ENCODE peak calls at places on chromosomes 7 and 10, in eight cellular contexts. C is IMR-90, K is endothelial cell of umbilical vein, L is neural progenitor cell, I is astrocyte, D is MM.1S, T is Karpas-422, X is trophoblast cell. N is an unnamed sample.

GRCh38 chr10:101241840-101242707 is 12.8 kb upstream of the LBX1 start:
- DNase-seq in I (no peak), X (no peak), C (peak; percentile 47), T (no peak), D (no peak), L (no peak), K (no peak), N (no peak)

GRCh38 chr10:62136931-62137330 is 131.7 kb downstream of the RTKN2 start:
- DNase-seq in L (no peak), T (no peak), K (no peak), X (no peak), D (no peak), C (peak; percentile 90), I (peak; percentile 61), N (no peak)

GRCh38 chr10:51724038-51724437 is 24.6 kb upstream of the CSTF2T start:
- DNase-seq in K (no peak), L (no peak), T (no peak), D (no peak), X (no peak), C (no peak), I (no peak), N (no peak)

GRCh38 chr10:103781329-103782061 is 73.9 kb downstream of the SH3PXD2A start:
- DNase-seq in K (peak; percentile 22), D (peak; percentile 80), T (peak; percentile 53), C (peak; percentile 99), I (peak; percentile 99), X (peak; percentile 95), L (peak; percentile 33), N (peak; percentile 97)

GRCh38 chr7:128763541-128763940 is 12.1 kb downstream of the OPN1SW start:
- DNase-seq in L (no peak), I (no peak), K (no peak), T (no peak), X (peak; percentile 49), C (no peak), D (no peak), N (no peak)

GRCh38 chr7:68050627-68051026 is 1054.0 kb downstream of the TYW1 start:
- DNase-seq in I (no peak), T (no peak), K (no peak), L (no peak), C (no peak), D (no peak), X (no peak), N (no peak)

GRCh38 chr7:45721949-45722598 is 147.9 kb downstream of the ADCY1 start:
- DNase-seq in I (no peak), K (no peak), T (no peak), X (no peak), C (no peak), L (no peak), D (no peak), N (no peak)

GRCh38 chr7:25947669-25948516 is 204.1 kb upstream of the NFE2L3 start:
- DNase-seq in L (no peak), T (no peak), C (no peak), X (no peak), I (no peak), K (no peak), D (peak; percentile 78), N (no peak)

GRCh38 chr7:112791465-112792168 is 1.4 kb upstream of the TMEM168 start:
- DNase-seq in D (no peak), C (no peak), L (no peak), K (no peak), X (no peak), T (no peak), I (no peak), N (no peak)

GRCh38 chr10:16521311-16522016 is at the start of gene C1QL3:
- DNase-seq in I (peak; percentile 10), T (no peak), K (no peak), D (no peak), X (no peak), L (peak; percentile 71), C (peak; percentile 21), N (no peak)

GRCh38 chr10:16518822-16519221 is 2.9 kb downstream of the C1QL3 start:
- DNase-seq in T (no peak), K (no peak), D (no peak), I (no peak), L (no peak), X (no peak), C (no peak), N (no peak)

GRCh38 chr10:16519908-16520861 is 1.5 kb downstream of the C1QL3 start:
- DNase-seq in I (no peak), X (no peak), C (no peak), K (no peak), L (peak; percentile 35), T (no peak), D (no peak), N (no peak)

GRCh38 chr10:16519250-16519907 is 2.3 kb downstream of the C1QL3 start:
- DNase-seq in X (no peak), D (no peak), C (no peak), K (no peak), L (peak; percentile 30), I (no peak), T (no peak), N (no peak)

GRCh38 chr10:16520900-16521299 is 779 bp downstream of the C1QL3 start:
- DNase-seq in X (no peak), L (peak; percentile 67), C (peak; percentile 12), T (peak; percentile 56), K (no peak), I (no peak), D (no peak), N (no peak)
- H3K4me3 ChIP-seq in X (peak overlapping the region; percentile 43), L (peak overlapping the region; percentile 82), C (peak overlapping the region; percentile 31), T (peak overlapping the region; percentile 44), K (no peak overlapping the region), I (peak overlapping the region; percentile 36), D (no peak overlapping the region), N (peak overlapping the region; percentile 55)

DNA sequence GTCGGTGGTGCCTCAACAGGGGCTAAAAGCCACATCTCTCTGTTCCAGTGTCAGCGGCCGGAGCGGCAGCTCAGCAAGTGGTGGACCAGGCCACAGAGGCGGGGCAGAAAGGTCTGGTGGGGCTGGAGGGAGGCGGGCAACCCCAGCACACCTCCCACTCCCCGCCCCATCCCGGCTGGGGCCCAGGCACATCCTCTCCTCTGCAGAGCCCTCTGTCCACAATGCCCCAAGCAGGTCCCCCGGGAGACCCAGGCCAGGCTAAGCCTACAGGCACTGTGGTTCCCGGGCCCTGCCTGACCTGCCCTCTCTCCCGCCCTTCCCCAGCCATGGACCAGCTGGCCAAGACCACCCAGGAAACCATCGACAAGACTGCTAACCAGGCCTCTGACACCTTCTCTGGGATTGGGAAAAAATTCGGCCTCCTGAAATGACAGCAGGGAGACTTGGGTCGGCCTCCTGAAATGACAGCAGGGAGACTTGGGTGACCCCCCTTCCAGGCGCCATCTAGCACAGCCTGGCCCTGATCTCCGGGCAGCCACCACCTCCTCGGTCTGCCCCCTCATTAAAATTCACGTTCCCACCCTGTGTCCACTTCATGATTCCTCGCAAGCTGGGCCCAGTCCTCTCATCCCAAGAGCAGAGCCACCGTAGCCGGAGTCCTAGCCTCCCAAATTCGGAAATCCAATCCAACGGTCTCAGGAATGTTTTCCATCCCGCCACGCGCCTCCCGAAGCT is 2.0 kb downstream of the ADIRF start:
- DNase-seq in I (no peak), L (peak; percentile 66), T (no peak), K (no peak), C (peak; percentile 51), X (peak; percentile 38), D (no peak), N (no peak)
- H3K4me1 ChIP-seq in I (peaks cover 44% of the 10 kb centered on the region), L (peaks cover 35% of the 10 kb centered on the region), T (no peaks in the 10 kb centered on the region), K (peaks cover 55% of the 10 kb centered on the region), C (peaks cover 36% of the 10 kb centered on the region), X (peaks cover 17% of the 10 kb centered on the region), D (no peaks in the 10 kb centered on the region), N (peaks cover 75% of the 10 kb centered on the region)

DNA sequence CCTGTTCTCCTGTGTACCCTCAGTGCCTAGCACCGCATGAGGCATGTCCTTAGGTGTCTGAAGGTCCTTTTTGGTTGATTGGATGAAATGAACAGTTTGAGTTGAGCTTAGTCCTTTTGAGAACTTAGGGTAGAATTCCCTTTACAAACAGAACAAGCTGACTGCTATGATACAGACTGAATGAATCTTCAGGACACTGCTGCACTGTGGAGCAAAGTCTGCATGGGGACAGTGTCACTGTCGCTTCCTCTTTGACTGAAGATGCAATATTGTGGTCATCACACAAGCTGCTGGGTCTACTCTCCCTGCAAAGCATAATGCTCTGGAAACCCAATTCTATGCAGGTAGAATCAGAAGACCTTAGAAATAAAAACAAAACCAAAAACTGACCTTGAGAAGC is 8.6 kb upstream of the PLAU start:
- DNase-seq in X (no peak), K (no peak), L (no peak), T (no peak), I (no peak), C (no peak), D (no peak), N (no peak)
- H2AFZ ChIP-seq in X (no peak overlapping the region), K (no peak overlapping the region), L (peak overlapping the region; percentile 70), T (no peak overlapping the region), I (no peak overlapping the region), C (no peak overlapping the region), D (no peak overlapping the region), N (no peak overlapping the region)

DNA sequence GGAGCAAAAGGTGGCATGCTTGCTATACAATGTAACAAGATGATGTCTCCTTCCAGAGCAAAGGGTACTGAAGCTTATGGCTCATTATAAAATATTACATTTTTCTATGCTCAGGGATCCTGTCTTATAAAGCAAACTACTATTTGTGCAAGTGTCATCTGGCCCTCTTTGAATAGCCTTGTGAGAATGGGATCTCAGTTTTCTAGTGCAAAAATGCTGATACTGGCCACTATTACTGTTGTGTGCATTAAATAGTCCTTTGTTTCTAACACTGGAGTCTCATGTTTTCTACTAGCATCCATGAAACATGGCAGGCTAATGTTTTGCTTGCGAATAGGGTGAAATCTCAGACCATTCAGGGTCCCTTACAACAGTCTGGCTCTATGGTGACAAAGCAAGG is 823.0 kb downstream of the REEP3 start:
- DNase-seq in D (no peak), X (no peak), L (no peak), T (no peak), C (no peak), K (no peak), I (no peak), N (no peak)
- H3K4me3 ChIP-seq in D (no peak overlapping the region), X (no peak overlapping the region), L (no peak overlapping the region), T (no peak overlapping the region), C (no peak overlapping the region), K (no peak overlapping the region), I (no peak overlapping the region), N (no peak overlapping the region)

GRCh38 chr7:2804227-2804763 is 39.8 kb downstream of the GNA12 start:
- DNase-seq in T (no peak), K (no peak), D (no peak), L (no peak), I (no peak), X (no peak), C (no peak), N (no peak)
- H3K4me1 ChIP-seq in T (no peaks in the 10 kb centered on the region), K (peaks cover 22% of the 10 kb centered on the region), D (no peaks in the 10 kb centered on the region), L (peaks cover 25% of the 10 kb centered on the region), I (peaks cover 33% of the 10 kb centered on the region), X (peaks cover 44% of the 10 kb centered on the region), C (peaks cover 36% of the 10 kb centered on the region), N (peaks cover 34% of the 10 kb centered on the region)

N was measured in keratinocyte.